ENCODE peak calls at places on chromosomes 6 and 20, in eight cellular contexts. H, T, D, Z, M, C, A and W are unnamed samples.

GRCh38 chr6:112010328-112010727 is 43.6 kb upstream of the CCN6 start:
- DNase-seq in H (no peak), T (no peak), D (no peak), Z (no peak), M (peak), C (no peak), A (peak), W (no peak)

GRCh38 chr6:20180935-20181334 is 31.3 kb downstream of the MBOAT1 start:
- DNase-seq in H (no peak), T (no peak), D (no peak), Z (no peak), M (no peak), C (no peak), A (no peak), W (no peak)

GRCh38 chr6:20789162-20789561 is 254.9 kb downstream of the CDKAL1 start:
- DNase-seq in H (no peak), T (no peak), D (no peak), Z (no peak), M (no peak), C (no peak), A (peak), W (no peak)

GRCh38 chr6:63527658-63528514 is 44.4 kb upstream of the LOC128125822 start:
- DNase-seq in H (no peak), T (no peak), D (peak), Z (peak), M (no peak), C (no peak), A (no peak), W (peak)

GRCh38 chr20:17646209-17646717 is 35.8 kb downstream of the RRBP1 start:
- DNase-seq in H (no peak), T (peak), D (no peak), Z (peak), M (no peak), C (no peak), A (no peak), W (no peak)

GRCh38 chr6:130515306-130515705 is 149.5 kb downstream of the TMEM200A start:
- DNase-seq in H (no peak), T (no peak), D (no peak), Z (no peak), M (no peak), C (no peak), A (no peak), W (no peak)

GRCh38 chr6:88650979-88651378 is 312.4 kb downstream of the RNGTT start:
- DNase-seq in H (no peak), T (no peak), D (no peak), Z (no peak), M (no peak), C (no peak), A (no peak), W (no peak)

GRCh38 chr20:25065625-25066338 is 7.8 kb upstream of the ACSS1 start:
- DNase-seq in H (no peak), T (peak), D (peak), Z (peak), M (peak), C (peak), A (peak), W (no peak)

GRCh38 chr6:76052314-76052713 is 20.1 kb downstream of the IMPG1 start:
- DNase-seq in H (no peak), T (no peak), D (no peak), Z (no peak), M (no peak), C (no peak), A (no peak), W (no peak)

GRCh38 chr6:141809901-141810300 is 322.8 kb upstream of the GJE1 start:
- DNase-seq in H (no peak), T (no peak), D (no peak), Z (no peak), M (peak), C (no peak), A (no peak), W (no peak)

GRCh38 chr6:113857565-113858066 is 471 bp downstream of the MARCKS start:
- DNase-seq in H (no peak), T (peak), D (peak), Z (peak), M (peak), C (peak), A (peak), W (no peak)

GRCh38 chr6:79467716-79468115 is 69.5 kb downstream of the LCA5 start:
- DNase-seq in H (no peak), T (no peak), D (no peak), Z (no peak), M (peak), C (no peak), A (peak), W (no peak)

GRCh38 chr6:5135783-5136376 is 50.7 kb downstream of the PPP1R3G start:
- DNase-seq in H (no peak), T (no peak), D (no peak), Z (peak), M (peak), C (no peak), A (peak), W (no peak)

GRCh38 chr20:10603971-10604864 is 69.6 kb downstream of the JAG1 start:
- DNase-seq in H (no peak), T (peak), D (peak), Z (peak), M (no peak), C (peak), A (no peak), W (peak)

GRCh38 chr6:169452117-169452868 is 198.6 kb upstream of the THBS2 start:
- DNase-seq in H (no peak), T (peak), D (peak), Z (peak), M (no peak), C (peak), A (no peak), W (peak)

GRCh38 chr6:90110971-90111370 is 185.7 kb downstream of the BACH2 start:
- DNase-seq in H (no peak), T (no peak), D (no peak), Z (no peak), M (no peak), C (no peak), A (no peak), W (no peak)

GRCh38 chr6:37024665-37025337 is 19.3 kb downstream of the FGD2 start:
- DNase-seq in H (no peak), T (no peak), D (no peak), Z (peak), M (peak), C (no peak), A (no peak), W (peak)

GRCh38 chr6:139863964-139864363 is 489.5 kb upstream of the CITED2 start:
- DNase-seq in H (no peak), T (no peak), D (no peak), Z (no peak), M (no peak), C (no peak), A (no peak), W (no peak)

GRCh38 chr6:126633362-126633761 is 293.4 kb downstream of the CENPW start:
- DNase-seq in H (no peak), T (no peak), D (no peak), Z (no peak), M (no peak), C (no peak), A (no peak), W (no peak)

GRCh38 chr6:46099952-46100351 is 29.8 kb upstream of the ENPP4 start:
- DNase-seq in H (no peak), T (no peak), D (no peak), Z (no peak), M (no peak), C (no peak), A (no peak), W (no peak)

GRCh38 chr20:10463622-10464021 is 28.5 kb downstream of the SLX4IP start:
- DNase-seq in H (no peak), T (no peak), D (no peak), Z (no peak), M (no peak), C (no peak), A (no peak), W (no peak)

GRCh38 chr20:54550776-54551396 is 75.5 kb downstream of the DOK5 start:
- DNase-seq in H (no peak), T (no peak), D (no peak), Z (no peak), M (no peak), C (no peak), A (no peak), W (no peak)

GRCh38 chr20:1415667-1416468 is 23.0 kb upstream of the FKBP1A start:
- DNase-seq in H (no peak), T (no peak), D (no peak), Z (no peak), M (peak), C (no peak), A (peak), W (peak)

GRCh38 chr20:21342656-21343345 is 39.7 kb downstream of the XRN2 start:
- DNase-seq in H (no peak), T (no peak), D (no peak), Z (no peak), M (no peak), C (no peak), A (no peak), W (no peak)

GRCh38 chr6:26216886-26217713 is 129.9 kb downstream of the HFE start:
- DNase-seq in H (no peak), T (peak), D (peak), Z (peak), M (peak), C (peak), A (peak), W (no peak)

GRCh38 chr20:16158090-16158975 is 414.9 kb downstream of the KIF16B start:
- DNase-seq in H (no peak), T (no peak), D (no peak), Z (no peak), M (peak), C (no peak), A (no peak), W (no peak)

GRCh38 chr6:24122139-24122538 is 3.9 kb upstream of the NRSN1 start:
- DNase-seq in H (no peak), T (no peak), D (no peak), Z (no peak), M (no peak), C (no peak), A (no peak), W (no peak)

GRCh38 chr6:162313922-162314660 is 413.5 kb downstream of the PRKN start:
- DNase-seq in H (no peak), T (no peak), D (no peak), Z (no peak), M (no peak), C (no peak), A (no peak), W (no peak)

GRCh38 chr20:32762754-32763201 is 593 bp downstream of the DNMT3B start:
- DNase-seq in H (no peak), T (no peak), D (no peak), Z (no peak), M (peak), C (no peak), A (peak), W (no peak)

GRCh38 chr20:53688085-53688484 is 94.4 kb upstream of the ZNF217 start:
- DNase-seq in H (no peak), T (no peak), D (no peak), Z (no peak), M (no peak), C (no peak), A (no peak), W (no peak)

GRCh38 chr6:113588646-113589045 is 268.5 kb upstream of the MARCKS start:
- DNase-seq in H (no peak), T (no peak), D (no peak), Z (no peak), M (no peak), C (no peak), A (no peak), W (no peak)

GRCh38 chr6:33112148-33112547 is 36.4 kb downstream of the HLA-DPB1 start:
- DNase-seq in H (no peak), T (no peak), D (no peak), Z (no peak), M (peak), C (no peak), A (peak), W (peak)

GRCh38 chr6:73691512-73691911 is 4.5 kb upstream of the CD109 start:
- DNase-seq in H (no peak), T (no peak), D (no peak), Z (no peak), M (no peak), C (no peak), A (no peak), W (no peak)

GRCh38 chr6:165922309-165922794 is 245.3 kb downstream of the TBXT start:
- DNase-seq in H (no peak), T (no peak), D (no peak), Z (no peak), M (no peak), C (no peak), A (no peak), W (no peak)

GRCh38 chr6:155778336-155778735 is 322.7 kb upstream of the NOX3 start:
- DNase-seq in H (no peak), T (no peak), D (no peak), Z (no peak), M (no peak), C (no peak), A (no peak), W (no peak)

GRCh38 chr20:49646126-49646525 is 67.6 kb downstream of the B4GALT5 start:
- DNase-seq in H (no peak), T (no peak), D (no peak), Z (no peak), M (no peak), C (no peak), A (no peak), W (no peak)

GRCh38 chr6:19705606-19706005 is 131.6 kb upstream of the ID4 start:
- DNase-seq in H (no peak), T (no peak), D (no peak), Z (no peak), M (no peak), C (no peak), A (no peak), W (no peak)

GRCh38 chr6:43628392-43629103 is 516 bp downstream of the GTPBP2 start:
- DNase-seq in H (no peak), T (peak), D (peak), Z (peak), M (peak), C (peak), A (peak), W (peak)
- TF ChIP-seq POLR2A in H (no peak), T (no peak), D (no peak), Z (no peak), M (peak), C (no peak), A (peak), W (no peak)

GRCh38 chr6:168075787-168076202 is 3.2 kb downstream of the FRMD1 start:
- DNase-seq in H (no peak), T (no peak), D (no peak), Z (no peak), M (no peak), C (no peak), A (no peak), W (no peak)

GRCh38 chr6:168080397-168081077 is 1.5 kb upstream of the FRMD1 start:
- DNase-seq in H (no peak), T (no peak), D (no peak), Z (no peak), M (no peak), C (no peak), A (no peak), W (no peak)

GRCh38 chr6:168081858-168082546 is 3.0 kb upstream of the FRMD1 start:
- DNase-seq in H (no peak), T (no peak), D (peak), Z (no peak), M (no peak), C (no peak), A (no peak), W (no peak)

GRCh38 chr6:168078199-168078942 is 641 bp downstream of the FRMD1 start:
- DNase-seq in H (no peak), T (peak), D (peak), Z (no peak), M (no peak), C (no peak), A (no peak), W (no peak)

GRCh38 chr6:168078943-168079405 is at the start of gene FRMD1:
- DNase-seq in H (no peak), T (no peak), D (peak), Z (no peak), M (no peak), C (no peak), A (no peak), W (no peak)
- TF ChIP-seq POLR2A in H (no peak), T (no peak), D (peak), Z (no peak), M (no peak), C (no peak), A (no peak), W (no peak)

GRCh38 chr6:7201444-7201731 is 93.6 kb downstream of the RREB1 start:
- DNase-seq in H (no peak), T (no peak), D (no peak), Z (no peak), M (no peak), C (no peak), A (no peak), W (no peak)

GRCh38 chr6:7200598-7201443 is 93.1 kb downstream of the RREB1 start:
- DNase-seq in H (no peak), T (no peak), D (peak), Z (peak), M (no peak), C (no peak), A (peak), W (no peak)

GRCh38 chr6:7197752-7198151 is 90.0 kb downstream of the RREB1 start:
- DNase-seq in H (no peak), T (no peak), D (no peak), Z (no peak), M (no peak), C (no peak), A (no peak), W (no peak)

GRCh38 chr6:7196685-7197283 is 89.0 kb downstream of the RREB1 start:
- DNase-seq in H (no peak), T (no peak), D (no peak), Z (no peak), M (no peak), C (no peak), A (no peak), W (no peak)

GRCh38 chr6:7198833-7199800 is 91.4 kb downstream of the RREB1 start:
- DNase-seq in H (no peak), T (no peak), D (no peak), Z (no peak), M (no peak), C (no peak), A (peak), W (no peak)
- TF ChIP-seq POLR2A in H (no peak), T (no peak), D (no peak), Z (no peak), M (no peak), C (no peak), A (no peak), W (no peak)

DNA sequence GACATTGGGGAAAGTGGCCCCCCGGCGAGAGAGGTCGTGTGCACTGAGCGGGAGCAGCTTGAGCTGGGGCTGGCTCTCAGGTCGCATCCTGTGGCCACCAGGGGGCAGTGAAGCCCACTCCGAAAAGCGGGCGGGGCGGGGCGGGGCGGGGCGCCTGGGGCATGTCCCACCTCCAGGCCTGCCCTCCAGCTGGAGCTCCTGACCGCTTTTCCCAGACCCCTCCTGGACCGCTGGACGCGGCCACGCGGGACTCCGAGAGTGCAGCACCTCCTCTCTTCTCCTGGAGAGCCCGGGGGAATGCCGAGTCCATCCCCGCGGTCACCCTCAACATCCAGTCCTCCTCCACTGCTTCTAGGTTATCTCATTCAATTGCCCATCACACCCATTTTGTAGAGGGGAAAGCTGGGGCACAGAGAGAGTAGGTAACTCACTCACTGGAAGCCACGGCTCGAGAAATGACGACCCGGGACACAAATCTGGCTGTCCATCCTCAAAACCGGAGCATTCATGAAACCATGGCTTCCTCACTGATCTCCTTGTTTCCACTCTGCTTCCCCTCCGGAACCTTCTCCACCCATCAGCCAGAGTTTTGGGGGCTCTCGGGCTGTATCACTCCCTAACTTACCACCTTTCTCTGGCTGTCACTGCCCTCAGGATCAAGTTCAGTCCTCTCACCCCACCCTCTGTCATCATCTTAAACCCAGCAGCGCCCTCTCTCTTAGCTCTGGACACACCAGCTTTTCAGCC is 24.1 kb downstream of the COX4I2 start:
- DNase-seq in H (no peak), T (peak), D (peak), Z (peak), M (peak), C (peak), A (peak), W (peak)
- TF ChIP-seq POLR2A in H (peak), T (no peak), D (peak), Z (no peak), M (no peak), C (no peak), A (peak), W (peak)

GRCh38 chr20:22403860-22404608 is 180.3 kb downstream of the FOXA2 start:
- DNase-seq in H (no peak), T (no peak), D (no peak), Z (peak), M (no peak), C (no peak), A (no peak), W (no peak)
- TF ChIP-seq POLR2A in H (no peak), T (no peak), D (no peak), Z (no peak), M (no peak), C (no peak), A (no peak), W (no peak)

GRCh38 chr6:152695317-152696043 is 2.2 kb upstream of the MYCT1 start:
- DNase-seq in H (no peak), T (no peak), D (no peak), Z (no peak), M (no peak), C (no peak), A (no peak), W (no peak)

GRCh38 chr6:152698692-152699091 is 995 bp downstream of the MYCT1 start:
- DNase-seq in H (no peak), T (no peak), D (no peak), Z (no peak), M (no peak), C (no peak), A (no peak), W (no peak)

GRCh38 chr6:152696543-152696942 is 1.2 kb upstream of the MYCT1 start:
- DNase-seq in H (no peak), T (no peak), D (no peak), Z (no peak), M (no peak), C (no peak), A (no peak), W (no peak)

GRCh38 chr6:152700427-152700826 is 2.7 kb downstream of the MYCT1 start:
- DNase-seq in H (no peak), T (no peak), D (no peak), Z (no peak), M (no peak), C (no peak), A (no peak), W (no peak)

GRCh38 chr6:152697634-152698033 is at the start of gene MYCT1:
- DNase-seq in H (no peak), T (no peak), D (no peak), Z (no peak), M (no peak), C (no peak), A (no peak), W (no peak)
- TF ChIP-seq POLR2A in H (no peak), T (no peak), D (no peak), Z (no peak), M (no peak), C (no peak), A (no peak), W (no peak)

GRCh38 chr20:38354227-38354626 is 7.9 kb downstream of the LBP start:
- DNase-seq in H (no peak), T (no peak), D (no peak), Z (no peak), M (no peak), C (no peak), A (no peak), W (no peak)
- TF ChIP-seq POLR2A in H (no peak), T (no peak), D (no peak), Z (no peak), M (no peak), C (no peak), A (no peak), W (no peak)

DNA sequence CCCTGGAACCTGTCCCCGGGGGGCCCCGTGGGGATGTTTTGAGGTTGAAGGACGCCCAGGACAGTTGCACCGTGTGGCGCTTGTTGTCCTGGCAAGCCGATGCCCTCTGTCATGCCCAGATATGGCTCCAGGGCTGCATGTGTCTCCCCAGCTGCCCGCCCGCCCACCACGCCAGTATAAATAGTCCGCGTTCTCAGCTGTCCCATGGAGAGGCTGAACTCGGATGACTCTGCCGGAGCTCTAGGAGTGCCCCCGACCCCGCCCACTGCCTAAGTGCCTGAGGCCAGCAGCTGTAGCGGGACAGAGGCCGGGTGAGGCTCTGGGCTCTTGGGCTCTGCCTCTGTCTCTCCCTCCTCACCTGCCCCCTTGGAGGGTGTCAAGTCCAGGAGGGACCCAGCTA is 83.0 kb upstream of the GATA5 start:
- DNase-seq in H (no peak), T (no peak), D (no peak), Z (no peak), M (no peak), C (no peak), A (no peak), W (no peak)
- TF ChIP-seq POLR2A in H (no peak), T (no peak), D (no peak), Z (no peak), M (no peak), C (no peak), A (no peak), W (no peak)

GRCh38 chr6:145736854-145737181 is 1.5 kb upstream of the EPM2A start:
- DNase-seq in H (no peak), T (no peak), D (peak), Z (peak), M (no peak), C (no peak), A (no peak), W (no peak)
- TF ChIP-seq POLR2A in H (no peak), T (no peak), D (no peak), Z (no peak), M (no peak), C (no peak), A (no peak), W (no peak)